ENCODE peak calls at places on chromosomes 6 and 20, in nine cellular contexts. L is anterior cingulate cortex; J is activated naive CD4-positive, alpha-beta T cell treated with Interleukin-2 at 50 U/mL for 16 hours; Y is fibroblast of lung; C is NCI-H1048; K is nephron progenitor cell; V is retina; M is PC-9; W is SW480. F is an unnamed sample.
A peak's percentile ranks its signal among the peaks of the same experiment; 100 is the strongest.

GRCh38 chr20:58710481-58711265 is 18.1 kb downstream of the NPEPL1 start:
- DNase-seq in L (no peak), J (no peak), Y (no peak), C (no peak), K (no peak), V (peak; percentile 1), M (no peak), W (no peak), F (peak; percentile 12)

GRCh38 chr6:38725414-38726183 is 10.5 kb downstream of the DNAH8 start:
- DNase-seq in L (no peak), J (no peak), Y (no peak), C (no peak), K (no peak), V (no peak), M (no peak), W (peak; percentile 59), F (no peak)

GRCh38 chr20:62824476-62825287 is 7.8 kb downstream of the COL9A3 start:
- DNase-seq in L (no peak), J (peak; percentile 52), Y (peak; percentile 32), C (no peak), K (peak; percentile 72), V (no peak), M (no peak), W (peak; percentile 84), F (no peak)

GRCh38 chr6:137277971-137278602 is 58.9 kb upstream of the IFNGR1 start:
- DNase-seq in L (no peak), J (no peak), Y (peak; percentile 48), C (no peak), K (peak; percentile 39), V (peak; percentile 52), M (peak; percentile 88), W (peak; percentile 1), F (no peak)

GRCh38 chr6:20791932-20792331 is 257.7 kb downstream of the CDKAL1 start:
- DNase-seq in L (no peak), J (no peak), Y (peak; percentile 39), C (no peak), K (no peak), V (no peak), M (no peak), W (no peak), F (no peak)

GRCh38 chr20:38228436-38228835 is 32.1 kb downstream of the KIAA1755 start:
- DNase-seq in L (no peak), J (no peak), Y (no peak), C (no peak), K (no peak), V (no peak), M (peak; percentile 33), W (peak; percentile 53), F (no peak)

GRCh38 chr6:3517350-3517749 is 60.5 kb upstream of the SLC22A23 start:
- DNase-seq in L (no peak), J (no peak), Y (peak; percentile 93), C (no peak), K (no peak), V (no peak), M (peak; percentile 88), W (no peak), F (no peak)

GRCh38 chr6:97653076-97653475 is 370.1 kb upstream of the MMS22L start:
- DNase-seq in L (no peak), J (no peak), Y (no peak), C (no peak), K (no peak), V (no peak), M (no peak), W (no peak), F (no peak)

GRCh38 chr20:4961746-4962145 is 39.6 kb downstream of the SLC23A2 start:
- DNase-seq in L (no peak), J (peak; percentile 4), Y (peak; percentile 86), C (no peak), K (no peak), V (no peak), M (no peak), W (no peak), F (peak; percentile 48)

GRCh38 chr6:2988076-2988425 is 11.6 kb upstream of the NQO2 start:
- DNase-seq in L (no peak), J (no peak), Y (no peak), C (no peak), K (no peak), V (no peak), M (no peak), W (no peak), F (no peak)

GRCh38 chr6:15921243-15921642 is 207.6 kb upstream of the MYLIP start:
- DNase-seq in L (no peak), J (no peak), Y (peak; percentile 54), C (no peak), K (no peak), V (no peak), M (no peak), W (no peak), F (no peak)